ENCODE peak calls at places on chromosomes 7 and 10, in seven cellular contexts. B, Q, I, L, K, O and Y are unnamed samples.

GRCh38 chr7:107882766-107883165 is 8.2 kb upstream of the DLD start:
- DNase-seq in B (no peak), Q (no peak), I (no peak), L (no peak), K (no peak), O (no peak), Y (peak; percentile 55)

GRCh38 chr7:157840913-157841756 is 504.3 kb downstream of the DNAJB6 start:
- DNase-seq in B (peak; percentile 84), Q (no peak), I (no peak), L (no peak), K (no peak), O (no peak), Y (no peak)

GRCh38 chr7:2488681-2489080 is 12.5 kb upstream of the GRIFIN start:
- DNase-seq in B (no peak), Q (no peak), I (no peak), L (no peak), K (no peak), O (no peak), Y (no peak)

GRCh38 chr7:54697659-54698186 is 61.3 kb downstream of the SEC61G start:
- DNase-seq in B (no peak), Q (no peak), I (no peak), L (no peak), K (no peak), O (no peak), Y (no peak)

GRCh38 chr10:123133511-123133910 is 2.3 kb upstream of the HMX3 start:
- DNase-seq in B (no peak), Q (no peak), I (no peak), L (no peak), K (no peak), O (no peak), Y (no peak)

GRCh38 chr7:39734605-39735004 is 111.2 kb downstream of the RALA start:
- DNase-seq in B (no peak), Q (no peak), I (no peak), L (no peak), K (no peak), O (no peak), Y (no peak)

GRCh38 chr7:15862016-15862780 is 175.7 kb upstream of the MEOX2 start:
- DNase-seq in B (no peak), Q (no peak), I (no peak), L (peak; percentile 29), K (no peak), O (no peak), Y (no peak)

GRCh38 chr10:122112021-122112616 is 123.2 kb downstream of the TACC2 start:
- DNase-seq in B (no peak), Q (peak; percentile 70), I (peak; percentile 37), L (peak; percentile 52), K (no peak), O (no peak), Y (no peak)

GRCh38 chr7:19663816-19664531 is 44.9 kb downstream of the POLR1F start:
- DNase-seq in B (no peak), Q (peak; percentile 75), I (no peak), L (no peak), K (no peak), O (no peak), Y (no peak)

GRCh38 chr10:7409045-7409731 is 1.6 kb downstream of the SFMBT2 start:
- DNase-seq in B (peak; percentile 41), Q (peak; percentile 8), I (peak; percentile 29), L (no peak), K (no peak), O (peak; percentile 58), Y (no peak)

GRCh38 chr10:92656266-92656961 is 33.3 kb upstream of the HHEX start:
- DNase-seq in B (no peak), Q (no peak), I (no peak), L (no peak), K (no peak), O (no peak), Y (no peak)

GRCh38 chr7:1236132-1236655 is 3.5 kb downstream of the UNCX start:
- DNase-seq in B (peak; percentile 73), Q (no peak), I (no peak), L (no peak), K (no peak), O (no peak), Y (no peak)

GRCh38 chr7:101853684-101854083 is 36.3 kb downstream of the CUX1 start:
- DNase-seq in B (no peak), Q (no peak), I (no peak), L (no peak), K (no peak), O (no peak), Y (no peak)

GRCh38 chr10:133314911-133315310 is 6.2 kb downstream of the ZNF511 start:
- DNase-seq in B (no peak), Q (no peak), I (no peak), L (no peak), K (no peak), O (no peak), Y (no peak)

GRCh38 chr10:43078986-43079273 is 2.1 kb downstream of the RET start:
- DNase-seq in B (peak; percentile 79), Q (no peak), I (peak; percentile 44), L (no peak), K (no peak), O (no peak), Y (peak; percentile 55)
- TF ChIP-seq CTCF in B (peak; percentile 77), Q (peak; percentile 48), I (peak; percentile 39), L (peak; percentile 65), K (peak; percentile 40), O (peak; percentile 33), Y (peak; percentile 39)

GRCh38 chr7:124782335-124782734 is 16.7 kb upstream of the GPR37 start:
- DNase-seq in B (peak; percentile 22), Q (no peak), I (no peak), L (no peak), K (no peak), O (no peak), Y (no peak)

GRCh38 chr7:124783271-124783670 is 17.7 kb upstream of the GPR37 start:
- DNase-seq in B (no peak), Q (no peak), I (no peak), L (no peak), K (no peak), O (no peak), Y (no peak)

GRCh38 chr7:124781907-124782306 is 16.3 kb upstream of the GPR37 start:
- DNase-seq in B (no peak), Q (no peak), I (no peak), L (no peak), K (no peak), O (no peak), Y (no peak)

GRCh38 chr7:124785994-124786393 is 20.4 kb upstream of the GPR37 start:
- DNase-seq in B (no peak), Q (no peak), I (no peak), L (no peak), K (no peak), O (no peak), Y (no peak)

DNA sequence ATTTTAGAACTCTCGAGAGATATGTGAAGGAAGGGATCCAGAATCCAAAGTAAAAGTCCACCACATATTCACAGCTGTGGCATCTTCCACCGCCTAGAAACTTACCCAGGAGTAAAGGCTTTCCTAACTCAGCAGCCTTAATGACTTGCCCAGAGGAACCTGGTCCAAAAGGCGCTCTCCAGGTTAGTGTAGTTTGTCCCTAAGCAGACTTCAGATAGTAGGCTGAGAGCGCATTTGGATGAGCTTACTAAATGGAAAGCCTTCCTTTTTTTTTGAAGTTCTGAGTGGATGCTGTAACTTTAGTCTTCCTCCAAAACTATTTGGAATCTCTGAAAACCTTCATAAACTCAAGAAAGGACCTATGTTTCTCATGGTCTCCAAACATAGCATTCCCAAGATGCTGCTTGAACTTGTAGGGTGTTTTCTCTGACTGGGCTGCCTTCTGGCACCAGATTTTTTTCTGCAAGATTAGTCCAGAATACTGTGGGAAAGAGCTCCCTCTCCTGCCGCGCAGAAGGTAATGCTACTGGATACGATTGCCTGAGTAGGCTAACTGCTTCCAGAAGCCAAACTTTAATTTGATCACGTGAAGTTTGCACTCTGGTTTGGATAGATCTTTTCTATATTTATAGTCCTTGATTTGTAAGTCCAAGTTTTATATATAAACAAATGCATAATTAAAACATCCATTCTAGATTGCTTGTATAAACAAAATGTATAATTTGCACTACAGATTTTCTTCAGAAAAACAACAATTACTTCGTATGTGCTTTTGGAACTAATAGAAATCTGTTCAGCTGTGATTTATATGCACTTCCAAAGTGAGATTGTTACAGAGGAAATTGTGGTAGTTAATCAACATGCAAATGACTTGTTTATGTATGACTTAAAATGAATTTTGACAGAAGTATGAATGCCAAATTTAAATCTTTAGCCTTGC is 19.6 kb upstream of the GPR37 start:
- DNase-seq in B (peak; percentile 69), Q (peak; percentile 66), I (peak; percentile 32), L (peak; percentile 63), K (no peak), O (peak; percentile 40), Y (no peak)
- TF ChIP-seq CTCF in B (peak; percentile 91), Q (peak; percentile 92), I (peak; percentile 62), L (peak; percentile 90), K (peak; percentile 43), O (peak; percentile 51), Y (peak; percentile 97)

GRCh38 chr10:30719832-30720231 is 90.3 kb upstream of the LYZL2 start:
- DNase-seq in B (no peak), Q (no peak), I (no peak), L (no peak), K (no peak), O (no peak), Y (no peak)
- TF ChIP-seq CTCF in B (no peak), Q (no peak), I (no peak), L (no peak), K (no peak), O (no peak), Y (no peak)

DNA sequence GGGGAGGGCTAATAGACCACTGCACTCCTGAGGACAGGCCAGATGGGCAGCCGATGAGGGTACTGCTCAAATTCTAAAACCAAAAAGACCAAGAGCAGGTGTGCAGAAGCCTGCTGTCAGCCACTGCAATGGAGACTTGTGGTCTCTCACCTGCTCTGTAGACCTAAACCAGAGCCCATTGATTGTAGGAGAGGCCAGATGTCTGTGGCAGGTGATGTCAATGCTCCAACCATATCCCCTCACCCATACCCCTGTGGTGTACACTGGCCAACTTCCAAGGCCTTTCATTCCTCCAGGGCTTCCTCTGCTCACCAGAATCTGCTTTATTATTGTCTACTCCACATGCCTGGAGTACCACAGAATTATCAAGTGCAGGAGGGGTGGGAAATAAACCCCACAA is 116.9 kb upstream of the CHST15 start:
- DNase-seq in B (no peak), Q (no peak), I (no peak), L (no peak), K (no peak), O (no peak), Y (no peak)
- TF ChIP-seq CTCF in B (no peak), Q (no peak), I (no peak), L (no peak), K (no peak), O (no peak), Y (no peak)

GRCh38 chr7:115747174-115747573 is 283.4 kb downstream of the TFEC start:
- DNase-seq in B (no peak), Q (no peak), I (no peak), L (peak; percentile 20), K (no peak), O (no peak), Y (no peak)

GRCh38 chr7:115749924-115750323 is 280.6 kb downstream of the TFEC start:
- DNase-seq in B (no peak), Q (no peak), I (no peak), L (peak; percentile 4), K (no peak), O (no peak), Y (no peak)

GRCh38 chr7:115754226-115754625 is 276.3 kb downstream of the TFEC start:
- DNase-seq in B (no peak), Q (no peak), I (no peak), L (no peak), K (no peak), O (no peak), Y (no peak)

GRCh38 chr7:115748123-115748738 is 282.3 kb downstream of the TFEC start:
- DNase-seq in B (peak; percentile 51), Q (peak; percentile 44), I (no peak), L (peak; percentile 3), K (no peak), O (no peak), Y (no peak)
- TF ChIP-seq CTCF in B (peak; percentile 65), Q (peak; percentile 69), I (peak; percentile 10), L (peak; percentile 44), K (no peak), O (no peak), Y (peak; percentile 44)